ENCODE peak calls at places on chromosomes 6 and 20, in five cellular contexts. A is NCI-H748 treated with DMSO at 0.1 percent for 48 hours; W is NCI-H1092 treated with DMSO at 0.1 percent for 48 hours; M is activated CD8-positive, alpha-beta T cell treated with anti-CD3 and anti-CD28 coated beads, Interleukin-2, amount 10 ng/mL, durations not matched to agents 7 days and 5 days; U is GM23248. J is an unnamed sample.

GRCh38 chr6:1620504-1621327 is 11.0 kb downstream of the FOXC1 start:
- DNase-seq in A (no peak), W (no peak), M (no peak), U (no peak), J (no peak)

GRCh38 chr6:97790926-97791590 is 508.0 kb upstream of the MMS22L start:
- DNase-seq in A (no peak), W (no peak), M (no peak), U (no peak), J (no peak)

GRCh38 chr6:69732640-69733039 is 64.2 kb downstream of the LMBRD1 start:
- DNase-seq in A (no peak), W (no peak), M (no peak), U (peak), J (no peak)

GRCh38 chr6:44831002-44831610 is 443.6 kb downstream of the CDC5L start:
- DNase-seq in A (no peak), W (no peak), M (no peak), U (peak), J (no peak)

GRCh38 chr6:8819446-8819845 is 384.1 kb upstream of the SLC35B3 start:
- DNase-seq in A (no peak), W (no peak), M (no peak), U (no peak), J (no peak)

GRCh38 chr6:168274046-168274952 is 45.3 kb downstream of the DACT2 start:
- DNase-seq in A (no peak), W (no peak), M (no peak), U (no peak), J (no peak)

GRCh38 chr20:48212806-48213509 is 427.7 kb upstream of the SULF2 start:
- DNase-seq in A (no peak), W (no peak), M (no peak), U (no peak), J (no peak)

GRCh38 chr20:60921021-60921622 is 330.9 kb upstream of the CDH4 start:
- DNase-seq in A (no peak), W (no peak), M (no peak), U (no peak), J (no peak)

J was measured in effector memory CD8-positive, alpha-beta T cell.